ENCODE peak calls at places on chromosomes 4 and X, in six cellular contexts. J, I, Q, K, V and M are unnamed samples.

GRCh38 chrX:28120076-28120475 is 138.8 kb upstream of the DCAF8L1 start:
- DNase-seq in J (no peak), I (no peak), K (no peak), Q (no peak), V (no peak), M (no peak)

GRCh38 chrX:111244238-111244750 is 26.0 kb downstream of the CAPN6 start:
- DNase-seq in I (peak; percentile 0), Q (no peak), V (no peak), J (no peak), K (no peak), M (no peak)

GRCh38 chrX:134460861-134461218 is 875 bp downstream of the HPRT1 start:
- DNase-seq in Q (no peak), K (no peak), V (no peak), J (no peak), I (no peak), M (no peak)

GRCh38 chrX:133053854-133054565 is 42.9 kb downstream of the USP26 start:
- DNase-seq in J (no peak), K (no peak), Q (no peak), I (no peak), V (no peak), M (no peak)

GRCh38 chrX:10397349-10397748 is 223.0 kb downstream of the MID1 start:
- DNase-seq in J (no peak), V (no peak), K (no peak), Q (no peak), I (no peak), M (no peak)

GRCh38 chr4:48024522-48024921 is 8.0 kb downstream of the NIPAL1 start:
- DNase-seq in I (no peak), K (no peak), J (no peak), Q (no peak), V (no peak), M (no peak)

GRCh38 chrX:8946488-8947050 is 87.4 kb downstream of the FAM9B start:
- DNase-seq in Q (no peak), V (no peak), I (no peak), J (no peak), K (no peak), M (no peak)

GRCh38 chr4:172096771-172097170 is 283.6 kb downstream of the GALNTL6 start:
- DNase-seq in K (no peak), Q (no peak), J (no peak), I (no peak), V (no peak), M (no peak)

GRCh38 chr4:156182269-156182668 is 228.6 kb upstream of the CTSO start:
- DNase-seq in J (no peak), K (no peak), I (no peak), V (no peak), Q (no peak), M (no peak)

GRCh38 chr4:145279122-145279960 is 99.0 kb upstream of the OTUD4 start:
- DNase-seq in J (no peak), I (no peak), K (no peak), V (no peak), Q (no peak), M (no peak)

GRCh38 chrX:131588995-131589394 is 45.1 kb downstream of the OR13H1 start:
- DNase-seq in I (no peak), J (no peak), V (no peak), K (no peak), Q (no peak), M (no peak)

GRCh38 chrX:41313419-41313818 is 20.5 kb upstream of the DDX3X start:
- DNase-seq in K (no peak), Q (no peak), I (no peak), V (no peak), J (no peak), M (no peak)

GRCh38 chrX:9467181-9467580 is 2.3 kb downstream of the TBL1X start:
- DNase-seq in J (no peak), Q (no peak), K (no peak), V (no peak), I (no peak), M (no peak)

GRCh38 chr4:74205046-74205445 is 47.1 kb downstream of the MTHFD2L start:
- DNase-seq in J (no peak), K (no peak), V (no peak), Q (no peak), I (no peak), M (no peak)

GRCh38 chr4:69089388-69089787 is 6.9 kb upstream of the UGT2B7 start:
- DNase-seq in Q (no peak), J (no peak), V (no peak), K (no peak), I (no peak), M (no peak)

GRCh38 chr4:25347971-25348370 is 29.1 kb upstream of the ANAPC4 start:
- DNase-seq in V (no peak), K (no peak), J (no peak), I (no peak), Q (no peak), M (no peak)

GRCh38 chr4:175882891-175883290 is 70.8 kb upstream of the GPM6A start:
- DNase-seq in I (no peak), V (no peak), Q (no peak), K (no peak), J (no peak), M (no peak)

GRCh38 chr4:151687021-151687640 is 73.7 kb downstream of the GATB start:
- DNase-seq in K (no peak), V (no peak), J (no peak), I (no peak), Q (no peak), M (no peak)

GRCh38 chrX:109475174-109475891 is 6.6 kb downstream of the GUCY2F start:
- DNase-seq in J (peak; percentile 23), I (peak; percentile 35), Q (no peak), V (no peak), K (no peak), M (peak; percentile 54)

GRCh38 chrX:13109811-13110210 is 65.4 kb upstream of the FAM9C start:
- DNase-seq in I (no peak), V (no peak), K (no peak), J (no peak), Q (no peak), M (no peak)

GRCh38 chrX:24146283-24146865 is 3.2 kb upstream of the ZFX start:
- DNase-seq in Q (no peak), V (no peak), I (no peak), J (no peak), K (no peak), M (no peak)

GRCh38 chr4:105352826-105353225 is 121.0 kb downstream of the PPA2 start:
- DNase-seq in Q (no peak), V (peak; percentile 11), J (peak; percentile 14), K (no peak), I (no peak), M (no peak)

DNA sequence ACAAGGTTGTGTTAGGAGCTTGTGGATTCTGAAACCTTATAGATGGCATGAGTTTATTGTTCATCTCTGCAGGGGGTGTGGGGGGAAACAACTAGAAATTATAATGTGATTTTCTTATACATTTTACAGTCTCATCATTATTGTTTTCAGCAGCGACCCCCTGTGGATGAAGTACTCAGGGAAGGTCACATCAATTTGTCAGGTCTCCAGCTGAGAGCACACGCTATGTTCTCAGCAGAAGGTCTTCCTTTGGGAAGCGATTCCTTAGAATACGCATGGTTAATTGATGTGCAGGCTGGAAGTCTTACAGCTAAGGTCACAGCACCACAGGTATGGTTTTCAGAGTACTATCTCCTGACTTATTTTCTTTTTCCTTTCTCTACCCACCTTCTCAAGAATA is 72.2 kb downstream of the BLTP1 start:
- DNase-seq in Q (no peak), V (no peak), J (peak; percentile 9), I (no peak), K (no peak), M (no peak)
- TF ChIP-seq TAF1 in Q (no peak), V (no peak), J (no peak), I (no peak), K (no peak), M (no peak)

GRCh38 chrX:119482497-119483480 is 14.5 kb downstream of the SLC25A5 start:
- DNase-seq in I (no peak), V (no peak), J (peak; percentile 71), K (peak; percentile 54), Q (peak; percentile 47), M (no peak)

GRCh38 chrX:119478504-119478903 is 10.3 kb downstream of the SLC25A5 start:
- DNase-seq in I (no peak), J (no peak), K (no peak), V (no peak), Q (no peak), M (no peak)

GRCh38 chrX:119479845-119480244 is 11.6 kb downstream of the SLC25A5 start:
- DNase-seq in J (no peak), V (no peak), Q (no peak), K (no peak), I (no peak), M (no peak)

GRCh38 chrX:119482041-119482440 is 13.8 kb downstream of the SLC25A5 start:
- DNase-seq in K (no peak), I (no peak), V (no peak), Q (no peak), J (no peak), M (no peak)

DNA sequence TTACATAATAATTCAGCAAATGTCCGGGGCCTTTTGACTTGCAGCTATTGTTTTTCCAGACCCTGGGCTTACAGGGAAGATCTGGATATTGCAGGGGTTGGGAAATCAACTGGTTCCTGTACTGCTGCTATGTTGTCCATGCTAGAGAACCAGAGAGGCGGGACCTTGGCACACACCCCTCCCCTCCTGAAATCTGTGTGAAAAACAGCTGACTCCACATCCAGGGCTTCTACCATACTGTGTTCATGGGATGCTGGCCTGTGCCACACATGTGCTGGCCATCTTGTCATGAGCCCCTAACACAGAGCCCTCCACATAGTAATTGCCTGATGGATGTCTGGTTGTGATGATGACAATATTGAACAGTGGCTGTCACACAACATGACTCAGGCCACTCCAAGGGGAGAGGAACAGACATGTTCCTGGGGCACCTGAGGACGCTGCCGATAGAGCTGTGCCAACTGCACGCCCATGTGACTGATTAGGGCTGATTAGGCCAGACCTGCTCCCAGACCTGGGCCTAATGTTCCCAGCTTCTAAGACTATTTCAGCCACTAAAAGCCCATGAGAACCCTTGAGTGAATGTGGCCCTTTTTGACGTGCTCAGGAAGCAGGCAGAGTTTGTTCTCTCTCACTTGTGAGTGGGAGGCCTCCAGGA is 13.1 kb downstream of the SLC25A5 start:
- DNase-seq in V (no peak), Q (no peak), I (peak; percentile 25), K (no peak), J (no peak), M (no peak)
- TF ChIP-seq POLR2A in V (no peak), Q (no peak), I (no peak), K (no peak), J (no peak), M (no peak)

DNA sequence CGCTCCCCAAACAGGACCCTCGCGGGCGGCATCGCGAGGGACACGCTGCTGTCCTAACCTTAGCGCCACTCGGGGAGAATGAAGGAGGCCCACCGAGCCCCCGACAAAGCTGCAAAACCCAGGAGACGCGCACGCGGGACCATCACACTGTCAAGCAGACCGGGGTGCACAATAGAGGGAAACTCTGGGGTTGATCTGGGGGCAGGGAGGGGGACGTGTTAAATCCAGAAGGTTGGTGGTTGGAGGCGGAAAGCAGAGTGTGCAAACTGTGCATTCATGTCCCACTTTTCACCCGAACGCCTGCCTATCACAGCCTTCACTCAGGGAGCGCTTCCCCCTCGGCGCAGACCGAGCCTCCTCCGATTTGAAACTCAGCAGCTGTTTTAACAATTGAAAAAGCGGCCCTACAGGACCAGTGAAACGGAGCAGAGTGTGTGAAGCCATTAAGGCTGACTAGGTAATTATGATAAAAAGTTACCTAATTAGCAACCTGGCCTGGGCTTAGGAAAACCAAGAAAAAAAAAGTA is 564 bp upstream of the NDNF start:
- DNase-seq in Q (no peak), I (no peak), K (no peak), V (no peak), J (no peak), M (no peak)
- TF ChIP-seq TAF1 in Q (no peak), I (no peak), K (no peak), V (no peak), J (no peak), M (no peak)

GRCh38 chr4:87445964-87446363 is 23.6 kb downstream of the NUDT9 start:
- DNase-seq in Q (no peak), I (no peak), V (no peak), K (no peak), J (no peak), M (no peak)
- TF ChIP-seq POLR2A in Q (no peak), I (no peak), V (no peak), K (no peak), J (no peak), M (no peak)